ENCODE peak calls at places on chromosomes 13 and 19, in four cellular contexts. U is fibroblast of lung; Z is stimulated activated CD4-positive, alpha-beta T cell treated with anti-CD3 and anti-CD28 coated beads, Interleukin-4, amount 100 ng/mL, for 4 hours; S is stimulated activated naive CD4-positive, alpha-beta T cell treated with Interleukin-2 at 50 U/mL for 16 hours. N is an unnamed sample.

GRCh38 chr13:50588736-50589135 is 254.8 kb downstream of the DLEU7 start:
- DNase-seq in Z (no peak), S (no peak), U (no peak), N (no peak)

GRCh38 chr13:91375119-91375729 is 23.2 kb upstream of the GPC5 start:
- DNase-seq in Z (no peak), U (peak; percentile 30), S (no peak), N (no peak)

GRCh38 chr13:43664700-43665191 is 122.0 kb downstream of the ENOX1 start:
- DNase-seq in Z (no peak), U (peak; percentile 79), S (no peak), N (no peak)

GRCh38 chr19:41226053-41226873 is 7.2 kb downstream of the AXL start:
- DNase-seq in S (peak; percentile 38), Z (peak; percentile 38), U (peak; percentile 82), N (peak; percentile 94)

GRCh38 chr19:15448014-15448777 is 1.6 kb downstream of the WIZ start:
- DNase-seq in S (no peak), U (no peak), Z (no peak), N (no peak)

GRCh38 chr19:10116085-10116865 is 3.4 kb downstream of the EIF3G start:
- DNase-seq in Z (no peak), S (no peak), U (no peak), N (peak; percentile 79)

GRCh38 chr13:78054152-78054551 is 135.5 kb upstream of the EDNRB start:
- DNase-seq in Z (no peak), U (peak; percentile 15), S (no peak), N (no peak)

GRCh38 chr19:246551-246950 is 44.7 kb downstream of the PLPP2 start:
- DNase-seq in S (no peak), U (no peak), Z (no peak), N (peak; percentile 85)

GRCh38 chr13:24892844-24893243 is 128.9 kb downstream of the RNF17 start:
- DNase-seq in S (no peak), U (no peak), Z (no peak), N (no peak)

GRCh38 chr13:79155883-79156282 is 250.2 kb downstream of the RBM26 start:
- DNase-seq in U (no peak), Z (no peak), S (no peak), N (no peak)

GRCh38 chr19:703651-704446 is 4.9 kb upstream of the PALM start:
- DNase-seq in Z (peak; percentile 40), U (peak; percentile 57), S (peak; percentile 38), N (peak; percentile 97)

GRCh38 chr19:4284176-4284958 is 5.3 kb downstream of the SHD start:
- DNase-seq in Z (no peak), U (no peak), S (no peak), N (no peak)

GRCh38 chr13:21435710-21436151 is 23.4 kb downstream of the ZDHHC20 start:
- DNase-seq in U (peak; percentile 85), Z (peak; percentile 47), S (peak; percentile 33), N (no peak)

GRCh38 chr13:73800011-73800410 is 334.2 kb downstream of the KLF12 start:
- DNase-seq in Z (no peak), S (no peak), U (no peak), N (no peak)

N was measured in upper lobe of left lung.